ENCODE peak calls at places on chromosomes 11 and 22, in seven cellular contexts. I is neural progenitor cell, Z is GM23248, W is PC-3, J is GM23338, E is HCT116, M is hepatocyte. D is an unnamed sample.

GRCh38 chr11:69360606-69361005 is 66.7 kb downstream of the MYEOV start:
- DNase-seq in Z (no peak), J (no peak), E (no peak), W (no peak), M (no peak), I (no peak), D (no peak)

GRCh38 chr11:12696911-12697581 is 22.8 kb downstream of the TEAD1 start:
- DNase-seq in Z (no peak), I (no peak), E (peak), J (no peak), M (no peak), W (peak), D (no peak)

GRCh38 chr11:33703234-33703633 is 2.6 kb upstream of the C11orf91 start:
- DNase-seq in M (peak), I (no peak), W (no peak), Z (no peak), E (no peak), J (no peak), D (no peak)

GRCh38 chr11:72856551-72857342 is 42.5 kb downstream of the ATG16L2 start:
- DNase-seq in W (no peak), E (no peak), I (no peak), J (no peak), Z (no peak), M (no peak), D (no peak)

GRCh38 chr22:35601743-35602633 is 15.1 kb downstream of the MB start:
- DNase-seq in I (no peak), W (peak), J (no peak), Z (peak), M (peak), E (no peak), D (no peak)

GRCh38 chr22:36279219-36279666 is 26.3 kb downstream of the APOL1 start:
- DNase-seq in I (no peak), Z (no peak), W (no peak), J (no peak), M (no peak), E (no peak), D (no peak)

GRCh38 chr11:61111786-61112517 is 9.7 kb downstream of the CD5 start:
- DNase-seq in M (no peak), E (no peak), J (no peak), W (no peak), I (no peak), Z (no peak), D (no peak)

GRCh38 chr22:49284931-49285330 is 542.7 kb downstream of the BRD1 start:
- DNase-seq in E (no peak), W (no peak), I (no peak), M (no peak), J (no peak), Z (no peak), D (no peak)

GRCh38 chr11:40401132-40401853 is 1058.2 kb downstream of the LRRC4C start:
- DNase-seq in M (no peak), J (no peak), Z (no peak), W (no peak), I (no peak), E (no peak), D (no peak)

GRCh38 chr22:46664301-46664855 is 44.2 kb downstream of the GRAMD4 start:
- DNase-seq in E (no peak), M (no peak), J (no peak), Z (no peak), W (no peak), I (no peak), D (no peak)

GRCh38 chr22:45804986-45805325 is 133.3 kb downstream of the ATXN10 start:
- DNase-seq in Z (peak), E (peak), M (no peak), W (peak), J (no peak), I (no peak), D (no peak)

GRCh38 chr11:34595391-34595790 is 25.5 kb upstream of the EHF start:
- DNase-seq in I (no peak), W (no peak), J (no peak), M (no peak), E (no peak), Z (no peak), D (no peak)

GRCh38 chr11:35464308-35464707 is 45.0 kb upstream of the SLC1A2 start:
- DNase-seq in I (peak), W (peak), J (no peak), Z (peak), E (no peak), M (no peak), D (no peak)

GRCh38 chr11:119228535-119229302 is 22.6 kb downstream of the CBL start:
- DNase-seq in W (no peak), J (no peak), Z (no peak), M (no peak), E (no peak), I (no peak), D (no peak)

GRCh38 chr22:30906946-30907345 is 61.6 kb downstream of the MORC2 start:
- DNase-seq in W (no peak), M (no peak), I (no peak), E (no peak), J (no peak), Z (no peak), D (no peak)

GRCh38 chr11:7665473-7666291 is 7.6 kb downstream of the CYB5R2 start:
- DNase-seq in E (peak), M (peak), I (peak), W (peak), J (peak), Z (peak), D (peak)

GRCh38 chr11:18132341-18132740 is at the start of gene MRGPRX3:
- DNase-seq in J (no peak), I (no peak), M (no peak), W (no peak), E (no peak), Z (no peak), D (no peak)

GRCh38 chr11:111797145-111797581 is 31.0 kb upstream of the PPP2R1B start:
- DNase-seq in M (peak), Z (peak), I (no peak), J (no peak), W (peak), E (no peak), D (peak)

GRCh38 chr11:95563173-95563572 is 226.4 kb downstream of the FAM76B start:
- DNase-seq in W (no peak), J (no peak), I (no peak), M (no peak), Z (peak), E (no peak), D (no peak)

GRCh38 chr22:32558681-32559355 is 84.2 kb downstream of the FBXO7 start:
- DNase-seq in Z (peak), W (peak), M (peak), J (no peak), I (no peak), E (peak), D (no peak)

GRCh38 chr11:119615003-119615878 is 113.8 kb downstream of the NECTIN1 start:
- DNase-seq in M (peak), I (no peak), J (no peak), Z (peak), W (peak), E (peak), D (peak)

GRCh38 chr11:10268746-10269487 is 25.1 kb downstream of the SBF2 start:
- DNase-seq in J (no peak), M (no peak), Z (peak), I (no peak), W (peak), E (no peak), D (no peak)

GRCh38 chr11:46597609-46598219 is 3.9 kb upstream of the AMBRA1 start:
- DNase-seq in I (no peak), W (no peak), Z (peak), M (no peak), J (no peak), E (no peak), D (no peak)

GRCh38 chr11:19648321-19648720 is 64.3 kb upstream of the NAV2 start:
- DNase-seq in I (no peak), J (no peak), M (no peak), Z (no peak), E (no peak), W (no peak), D (no peak)

GRCh38 chr11:60161766-60162165 is 21.1 kb downstream of the MS4A6A start:
- DNase-seq in M (no peak), E (no peak), J (no peak), I (no peak), W (no peak), Z (no peak), D (no peak)

GRCh38 chr11:134533511-134533910 is 121.5 kb upstream of the B3GAT1 start:
- DNase-seq in W (no peak), M (no peak), J (no peak), Z (no peak), I (no peak), E (no peak), D (no peak)

GRCh38 chr11:110134120-110134519 is 40.9 kb downstream of the ZC3H12C start:
- DNase-seq in J (no peak), W (no peak), E (no peak), Z (no peak), I (peak), M (peak), D (no peak)

GRCh38 chr11:73209892-73210291 is 8.2 kb upstream of the P2RY2 start:
- DNase-seq in M (no peak), W (no peak), E (no peak), Z (no peak), I (no peak), J (no peak), D (no peak)

GRCh38 chr11:118046051-118046963 is 30.6 kb upstream of the TMPRSS4 start:
- DNase-seq in I (no peak), J (no peak), Z (no peak), E (no peak), W (no peak), M (no peak), D (no peak)

GRCh38 chr22:24485170-24485569 is 10.0 kb upstream of the UPB1 start:
- DNase-seq in M (no peak), W (no peak), I (no peak), J (no peak), E (no peak), Z (no peak), D (no peak)

GRCh38 chr22:33274214-33274828 is 216.1 kb upstream of the SYN3 start:
- DNase-seq in W (no peak), Z (peak), I (peak), M (no peak), E (no peak), J (peak), D (no peak)

GRCh38 chr22:26579331-26579886 is 10.5 kb downstream of the TPST2 start:
- DNase-seq in E (no peak), W (no peak), M (no peak), I (no peak), Z (no peak), J (no peak), D (peak)

GRCh38 chr11:79087957-79088318 is 352.9 kb downstream of the TENM4 start:
- DNase-seq in M (peak), E (no peak), Z (no peak), J (no peak), I (no peak), W (no peak), D (no peak)

GRCh38 chr11:65560555-65561418 is 2.6 kb upstream of the LTBP3 start:
- DNase-seq in Z (peak), I (peak), M (peak), W (peak), E (no peak), J (peak), D (no peak)

GRCh38 chr11:32658639-32659406 is 75.2 kb downstream of the EIF3M start:
- DNase-seq in M (no peak), E (no peak), Z (peak), J (no peak), W (peak), I (no peak), D (no peak)

GRCh38 chr11:29527391-29527936 is 489.4 kb downstream of the KCNA4 start:
- DNase-seq in I (peak), M (peak), E (peak), W (peak), Z (peak), J (peak), D (peak)

GRCh38 chr11:47946682-47947575 is 33.4 kb upstream of the PTPRJ start:
- DNase-seq in I (no peak), W (peak), Z (peak), E (peak), M (peak), J (peak), D (no peak)

GRCh38 chr11:19978668-19979518 is 181.4 kb downstream of the DBX1 start:
- DNase-seq in M (peak), W (peak), I (no peak), J (no peak), E (peak), Z (peak), D (no peak)

DNA sequence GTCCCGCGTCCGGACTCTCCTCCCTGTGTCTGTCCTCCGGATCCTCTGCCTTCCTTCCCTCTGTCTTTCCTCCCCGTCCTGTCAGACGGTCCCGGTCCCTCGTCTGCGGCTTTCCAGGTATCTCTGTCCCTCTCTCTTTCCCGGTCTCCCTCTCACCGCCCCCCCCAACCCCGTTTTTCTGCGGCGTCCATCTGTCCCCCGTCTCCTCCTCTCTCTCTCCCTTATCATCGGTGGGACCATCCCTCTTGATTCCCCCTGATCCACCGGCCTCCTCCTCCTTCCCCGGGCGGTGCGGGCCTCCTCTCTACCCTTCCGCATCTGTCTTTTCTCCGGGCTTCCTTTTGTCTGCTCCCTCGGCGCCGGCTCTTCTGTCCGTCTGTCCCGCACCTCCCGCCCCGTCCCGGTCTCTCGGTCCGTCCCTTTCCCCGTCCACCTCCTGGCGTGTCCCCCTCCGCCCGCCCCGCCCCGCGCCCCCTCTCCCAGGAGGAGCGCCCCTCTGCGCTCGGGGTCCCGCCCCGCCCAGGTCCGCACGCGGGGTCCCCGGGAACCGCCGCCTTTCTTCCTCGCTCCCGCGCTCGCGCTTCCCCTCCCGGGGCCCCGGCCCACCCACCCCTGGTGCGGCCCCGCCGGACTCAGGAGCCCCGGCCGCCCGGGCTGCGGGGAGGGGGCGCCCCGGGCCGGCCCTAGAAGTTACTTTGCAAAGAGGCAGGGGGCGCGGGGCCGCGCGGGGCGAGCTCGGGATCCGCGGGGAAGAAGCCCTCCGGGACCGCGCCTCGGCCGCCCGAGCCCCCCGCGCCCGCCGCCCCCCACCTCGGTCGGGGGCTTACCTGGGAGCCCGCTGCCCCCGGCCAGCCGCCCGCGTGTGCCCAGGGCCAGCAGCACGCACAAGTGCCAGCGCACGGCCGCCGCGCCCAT is 568 bp downstream of the SCUBE1 start:
- DNase-seq in W (no peak), M (peak), I (peak), Z (no peak), E (no peak), J (peak), D (no peak)
- TF ChIP-seq EZH2 in W (no peak), M (peak), I (peak), Z (peak), E (no peak), J (peak), D (no peak)

GRCh38 chr11:126167476-126167875 is 44.0 kb downstream of the RPUSD4 start:
- DNase-seq in M (no peak), I (no peak), E (no peak), Z (no peak), W (no peak), J (no peak), D (no peak)

GRCh38 chr11:126166413-126166812 is 45.0 kb downstream of the RPUSD4 start:
- DNase-seq in W (no peak), M (no peak), I (no peak), J (no peak), Z (no peak), E (no peak), D (no peak)

GRCh38 chr11:126163779-126164178 is 47.7 kb downstream of the RPUSD4 start:
- DNase-seq in J (no peak), E (no peak), W (no peak), I (no peak), Z (no peak), M (no peak), D (no peak)

GRCh38 chr11:126164781-126165180 is 46.7 kb downstream of the RPUSD4 start:
- DNase-seq in W (no peak), I (no peak), Z (no peak), E (no peak), J (no peak), M (no peak), D (no peak)

DNA sequence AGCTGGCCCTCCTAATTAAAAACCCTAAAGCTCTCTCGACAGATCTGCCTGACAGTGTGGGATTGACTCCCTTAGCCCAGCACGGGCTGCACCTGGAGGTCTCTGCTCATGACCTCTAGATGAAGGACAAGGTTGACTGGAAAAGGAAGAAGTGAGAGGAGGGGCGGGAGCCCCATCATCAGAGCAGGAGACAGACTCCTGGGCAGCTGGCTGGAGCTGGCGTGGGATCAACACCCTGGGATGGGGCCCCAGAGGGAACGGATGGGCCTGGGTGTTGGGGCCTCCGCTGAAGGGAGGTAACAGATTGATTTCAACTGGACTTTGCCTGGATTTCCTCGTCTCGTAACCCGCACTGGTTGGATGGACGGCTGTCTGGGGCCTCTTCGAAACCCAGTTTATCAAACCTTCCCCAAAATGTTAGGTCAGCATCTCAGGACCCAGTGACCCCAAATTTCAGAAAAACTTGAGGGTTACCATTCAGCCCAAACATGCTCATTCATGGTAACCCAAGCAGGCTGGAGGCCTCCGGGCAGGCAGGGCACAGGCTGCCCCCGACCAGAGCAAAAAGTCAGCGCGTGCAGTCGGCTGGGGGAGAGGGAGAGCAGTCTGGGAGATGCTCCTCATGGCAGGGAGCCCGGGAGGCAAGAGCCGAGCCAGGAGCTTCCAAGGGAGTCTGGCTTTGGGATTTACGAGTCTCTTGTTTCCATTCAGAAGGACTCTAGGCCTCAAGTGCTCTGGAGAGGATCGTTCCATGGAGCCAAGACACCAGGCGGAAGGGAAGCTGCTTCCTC is 45.9 kb downstream of the RPUSD4 start:
- DNase-seq in W (no peak), E (no peak), Z (no peak), J (no peak), I (no peak), M (no peak), D (no peak)
- TF ChIP-seq EZH2phosphoT487 in W (no peak), E (no peak), Z (no peak), J (no peak), I (no peak), M (no peak), D (no peak)

DNA sequence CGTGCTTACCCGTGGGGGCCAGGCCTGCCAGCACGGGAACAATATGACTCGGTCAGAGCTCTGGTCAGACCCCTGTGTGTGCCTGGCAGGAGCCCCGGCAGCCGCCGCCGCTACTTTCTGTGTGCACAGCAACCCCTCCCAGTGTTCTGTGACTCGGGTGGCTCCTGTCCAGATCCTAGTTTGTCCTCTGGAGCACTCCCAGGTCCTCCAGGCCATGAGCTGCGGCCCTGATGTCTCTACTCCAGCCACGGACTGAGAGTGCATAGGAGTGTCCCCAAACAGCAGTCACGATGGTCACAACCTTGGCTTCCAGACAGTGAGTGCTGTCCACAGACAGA is 3.2 kb downstream of the NDUFS8 start:
- DNase-seq in J (no peak), I (no peak), M (no peak), Z (no peak), E (no peak), W (no peak), D (no peak)
- H3K4me3 ChIP-seq in J (no peak), I (no peak), M (no peak), Z (no peak), E (no peak), W (no peak), D (no peak)

DNA sequence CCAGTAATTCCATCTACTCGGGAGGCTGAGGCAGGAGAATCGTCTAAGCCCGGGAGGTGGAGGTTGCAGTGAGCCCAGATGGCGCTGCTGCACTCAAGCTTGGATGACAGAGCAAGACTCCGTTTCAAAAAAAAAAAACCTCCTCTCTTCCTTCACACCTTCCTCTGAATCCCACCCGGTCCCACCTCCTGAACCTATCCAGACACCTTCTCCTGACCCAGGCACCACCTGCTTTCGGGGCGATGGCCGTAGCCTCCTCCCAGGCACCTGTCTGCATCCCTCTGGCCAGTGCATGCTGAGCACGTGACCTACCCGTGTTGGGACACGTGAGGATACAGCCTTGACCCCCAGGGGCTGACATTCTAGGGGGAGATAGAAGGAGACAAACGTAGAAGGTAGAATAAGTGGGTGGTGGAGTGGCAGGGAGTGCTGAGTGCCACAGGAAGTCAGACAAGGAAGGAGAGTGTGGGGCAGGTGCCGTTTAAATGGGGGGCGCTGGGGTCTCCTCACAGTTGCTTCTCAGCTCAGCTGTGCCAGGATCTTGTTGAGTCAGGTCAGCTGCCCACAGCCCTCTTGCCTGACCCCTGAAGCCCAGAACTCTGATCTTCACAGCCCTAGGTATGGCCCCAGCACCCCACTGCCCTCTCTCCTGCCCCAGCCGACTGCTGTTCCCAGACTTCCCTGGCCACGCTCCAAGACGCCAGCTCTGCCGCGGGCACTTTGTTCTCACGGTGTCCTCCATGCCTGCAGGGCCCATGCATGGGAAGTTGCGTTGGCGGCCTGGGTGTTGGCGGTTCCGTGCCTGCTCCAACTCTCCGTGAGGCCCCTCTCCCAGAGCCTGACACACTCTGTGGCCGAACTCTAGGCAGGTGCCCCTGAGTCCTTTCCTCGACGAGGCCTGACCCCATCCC is 1.2 kb upstream of the MIOX start:
- DNase-seq in E (no peak), J (no peak), I (no peak), M (no peak), W (no peak), Z (peak), D (no peak)
- TF ChIP-seq EZH2 in E (no peak), J (no peak), I (no peak), M (no peak), W (no peak), Z (no peak), D (no peak)

GRCh38 chr11:127013550-127013949 is 13.0 kb upstream of the KIRREL3 start:
- DNase-seq in J (no peak), I (no peak), Z (no peak), E (no peak), W (no peak), M (no peak), D (no peak)

GRCh38 chr11:127018683-127019279 is 18.2 kb upstream of the KIRREL3 start:
- DNase-seq in E (no peak), I (no peak), J (no peak), W (no peak), Z (no peak), M (no peak), D (no peak)

GRCh38 chr11:127017482-127017881 is 16.9 kb upstream of the KIRREL3 start:
- DNase-seq in M (peak), I (peak), W (peak), Z (peak), J (peak), E (no peak), D (no peak)
- TF ChIP-seq EZH2phosphoT487 in M (no peak), I (no peak), W (no peak), Z (no peak), J (no peak), E (no peak), D (no peak)